ENCODE peak calls at places on chromosome 21, in ten cellular contexts. L, N, Y, Z, Q, J, M, B, G and I are unnamed samples.

GRCh38 chr21:25560151-25560783 is 47.0 kb downstream of the MRPL39 start:
- DNase-seq in L (no peak), N (no peak), Y (no peak), Z (no peak), Q (no peak), J (no peak), M (no peak), B (no peak), G (no peak), I (no peak)

GRCh38 chr21:9759972-9760371 is 761.4 kb upstream of the TPTE start:
- DNase-seq in L (no peak), N (no peak), Y (no peak), Z (no peak), Q (no peak), J (no peak), M (no peak), B (no peak), G (no peak), I (no peak)

GRCh38 chr21:32256873-32257620 is 21.8 kb downstream of the MIS18A start:
- DNase-seq in L (no peak), N (peak; percentile 61), Y (peak; percentile 27), Z (peak; percentile 89), Q (peak; percentile 88), J (peak; percentile 53), M (no peak), B (peak; percentile 78), G (no peak), I (peak; percentile 90)

GRCh38 chr21:41290106-41290799 is 26.3 kb upstream of the FAM3B start:
- DNase-seq in L (peak; percentile 53), N (no peak), Y (no peak), Z (no peak), Q (no peak), J (no peak), M (no peak), B (no peak), G (no peak), I (no peak)

GRCh38 chr21:34126691-34127090 is 53.3 kb downstream of the MRPS6 start:
- DNase-seq in L (no peak), N (no peak), Y (no peak), Z (peak; percentile 79), Q (no peak), J (no peak), M (no peak), B (no peak), G (no peak), I (no peak)

GRCh38 chr21:25572895-25573310 is 34.4 kb downstream of the MRPL39 start:
- DNase-seq in L (no peak), N (no peak), Y (no peak), Z (no peak), Q (no peak), J (no peak), M (no peak), B (no peak), G (no peak), I (no peak)

GRCh38 chr21:40120944-40121575 is 253.8 kb downstream of the PCP4 start:
- DNase-seq in L (no peak), N (no peak), Y (peak; percentile 11), Z (no peak), Q (no peak), J (no peak), M (peak; percentile 2), B (no peak), G (peak; percentile 20), I (no peak)

GRCh38 chr21:29888437-29888836 is 51.4 kb downstream of the GRIK1 start:
- DNase-seq in L (no peak), N (no peak), Y (no peak), Z (no peak), Q (no peak), J (no peak), M (no peak), B (no peak), G (no peak), I (no peak)

GRCh38 chr21:29349702-29350101 is 51.0 kb downstream of the BACH1 start:
- DNase-seq in L (no peak), N (no peak), Y (no peak), Z (no peak), Q (no peak), J (no peak), M (no peak), B (no peak), G (no peak), I (no peak)

GRCh38 chr21:35023396-35024070 is 25.6 kb downstream of the RUNX1 start:
- DNase-seq in L (no peak), N (no peak), Y (no peak), Z (no peak), Q (no peak), J (no peak), M (peak; percentile 95), B (no peak), G (no peak), I (no peak)

GRCh38 chr21:28822882-28823335 is 169.8 kb downstream of the LTN1 start:
- DNase-seq in L (no peak), N (no peak), Y (no peak), Z (no peak), Q (no peak), J (peak; percentile 30), M (peak; percentile 3), B (peak; percentile 16), G (no peak), I (no peak)

GRCh38 chr21:17045214-17045835 is 467.5 kb upstream of the CXADR start:
- DNase-seq in L (no peak), N (no peak), Y (peak; percentile 7), Z (no peak), Q (no peak), J (no peak), M (no peak), B (no peak), G (no peak), I (no peak)

DNA sequence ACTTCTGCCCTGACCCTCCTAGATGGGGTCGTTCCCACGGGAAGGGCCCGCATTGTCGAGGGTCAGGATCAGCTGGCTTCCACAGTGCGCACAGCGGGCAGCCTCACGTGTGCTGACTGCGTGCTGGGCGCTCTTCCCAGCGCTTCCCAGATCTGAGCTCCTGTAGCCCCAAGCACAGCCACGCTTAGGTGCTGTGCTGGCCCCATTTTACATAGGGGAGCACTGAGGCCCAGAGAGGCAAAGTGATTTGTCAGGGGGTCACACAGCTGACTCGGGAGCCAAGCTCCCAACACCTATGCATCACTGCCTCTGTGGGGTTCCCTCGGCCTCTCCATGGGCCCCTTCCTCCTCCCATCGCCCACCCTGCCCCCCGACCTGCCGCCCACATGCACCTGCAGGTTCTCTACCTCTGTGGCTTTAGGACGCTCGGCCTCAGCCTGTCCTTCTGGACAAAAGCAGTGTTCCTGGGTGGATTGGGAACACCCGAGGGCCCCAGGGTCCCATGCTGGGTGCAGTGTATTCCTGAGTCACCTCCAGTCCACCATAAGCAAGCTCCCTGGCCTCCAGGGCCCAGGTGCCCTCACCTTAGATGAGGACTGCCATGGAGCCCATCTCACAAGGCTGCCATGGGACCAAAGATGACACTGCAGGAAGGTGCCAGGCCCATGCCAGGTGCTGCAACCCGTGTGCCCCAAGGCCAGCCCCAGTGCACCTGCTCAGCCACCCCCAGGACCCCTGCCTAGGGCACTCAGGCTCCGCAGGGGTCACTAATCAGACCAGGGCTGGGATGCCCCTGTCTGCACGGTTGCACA is 23.3 kb downstream of the TFF3 start:
- DNase-seq in L (no peak), N (no peak), Y (peak; percentile 11), Z (no peak), Q (no peak), J (no peak), M (no peak), B (no peak), G (no peak), I (no peak)
- H3K27ac ChIP-seq in L (no peak overlapping the region), N (no peak overlapping the region), Y (no peak overlapping the region), Z (no peak overlapping the region), Q (no peak overlapping the region), J (no peak overlapping the region), M (no peak overlapping the region), B (peak overlapping the region; percentile 11), G (no peak overlapping the region), I (no peak overlapping the region)

GRCh38 chr21:27061783-27062182 is 94.9 kb upstream of the ADAMTS5 start:
- DNase-seq in L (no peak), N (no peak), Y (no peak), Z (no peak), Q (no peak), J (no peak), M (no peak), B (no peak), G (no peak), I (no peak)
- TF ChIP-seq EP300 in L (no peak), N (no peak), Y (no peak), Z (no peak), Q (no peak), J (no peak), M (no peak), B (no peak), G (no peak), I (no peak)

GRCh38 chr21:36686955-36687354 is 12.0 kb upstream of the SIM2 start:
- DNase-seq in L (no peak), N (no peak), Y (no peak), Z (no peak), Q (no peak), J (no peak), M (no peak), B (no peak), G (no peak), I (no peak)
- TF ChIP-seq POLR2A in L (no peak), N (no peak), Y (no peak), Z (no peak), Q (no peak), J (no peak), M (no peak), B (no peak), G (no peak), I (no peak)

GRCh38 chr21:46624050-46624449 is 11.4 kb upstream of the PRMT2 start:
- DNase-seq in L (peak; percentile 52), N (no peak), Y (no peak), Z (no peak), Q (no peak), J (no peak), M (no peak), B (no peak), G (no peak), I (peak; percentile 48)

GRCh38 chr21:46619846-46620245 is 15.0 kb upstream of the S100B start:
- DNase-seq in L (no peak), N (no peak), Y (no peak), Z (no peak), Q (no peak), J (no peak), M (no peak), B (no peak), G (peak; percentile 7), I (no peak)

GRCh38 chr21:46621457-46622182 is 13.9 kb upstream of the PRMT2 start:
- DNase-seq in L (no peak), N (no peak), Y (no peak), Z (peak; percentile 71), Q (no peak), J (no peak), M (peak; percentile 85), B (no peak), G (peak; percentile 1), I (peak; percentile 50)

GRCh38 chr21:46620846-46621245 is 14.6 kb upstream of the PRMT2 start:
- DNase-seq in L (no peak), N (no peak), Y (no peak), Z (no peak), Q (no peak), J (no peak), M (no peak), B (no peak), G (peak; percentile 1), I (no peak)

DNA sequence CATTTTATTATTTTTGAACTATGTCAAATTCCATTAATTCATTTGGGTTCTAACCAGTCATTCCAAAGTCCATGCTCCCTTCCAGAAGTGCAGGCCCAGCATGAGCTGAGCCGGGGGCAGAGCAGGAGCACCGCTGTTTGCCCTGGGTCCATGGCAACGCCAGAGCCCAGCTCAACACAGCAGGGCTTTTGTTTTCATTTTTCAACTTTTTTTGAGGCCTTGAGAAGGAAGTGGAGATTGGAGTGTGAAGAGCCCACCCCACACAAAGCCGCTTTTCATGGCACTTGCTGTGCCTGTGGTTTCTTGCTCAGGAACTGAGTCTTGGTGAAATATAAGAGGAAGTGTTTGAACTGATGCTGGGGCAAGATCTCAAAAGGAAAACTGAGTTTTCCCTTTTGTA is 13.2 kb upstream of the PRMT2 start:
- DNase-seq in L (no peak), N (no peak), Y (no peak), Z (peak; percentile 76), Q (peak; percentile 75), J (peak; percentile 27), M (peak; percentile 94), B (no peak), G (no peak), I (peak; percentile 62)
- H3K27ac ChIP-seq in L (peak overlapping the region; percentile 25), N (no peak overlapping the region), Y (no peak overlapping the region), Z (peak overlapping the region; percentile 50), Q (no peak overlapping the region), J (peak overlapping the region; percentile 58), M (peak overlapping the region; percentile 97), B (peak overlapping the region; percentile 86), G (no peak overlapping the region), I (peak overlapping the region; percentile 53)